ENCODE peak calls at places on chromosomes 2 and 18, in five cellular contexts. Y is CD14-positive monocyte, W is NCI-H2029 treated with DMSO at 0.1 percent for 48 hours, F is pons, I is upper lobe of right lung. O is an unnamed sample.

GRCh38 chr2:1915746-1916145 is 171.4 kb upstream of the PXDN start:
- DNase-seq in Y (no peak), W (no peak), F (no peak), I (no peak), O (no peak)

GRCh38 chr2:103002954-103003353 is 241.1 kb downstream of the TMEM182 start:
- DNase-seq in Y (no peak), W (no peak), F (no peak), I (no peak), O (no peak)

GRCh38 chr2:174608866-174609214 is 11.2 kb upstream of the WIPF1 start:
- DNase-seq in Y (no peak), W (no peak), F (no peak), I (no peak), O (no peak)

GRCh38 chr2:54672587-54673456 is 50.6 kb upstream of the EML6 start:
- DNase-seq in Y (no peak), W (no peak), F (peak; percentile 82), I (no peak), O (no peak)

GRCh38 chr2:102971661-102972060 is 209.8 kb downstream of the TMEM182 start:
- DNase-seq in Y (no peak), W (no peak), F (no peak), I (no peak), O (no peak)

GRCh38 chr2:237223208-237223861 is 137.6 kb downstream of the COPS8 start:
- DNase-seq in Y (no peak), W (no peak), F (no peak), I (no peak), O (peak; percentile 96)

GRCh38 chr2:236021497-236022057 is 146.6 kb downstream of the GBX2 start:
- DNase-seq in Y (no peak), W (no peak), F (no peak), I (no peak), O (no peak)

GRCh38 chr2:45117383-45117782 is 108.1 kb upstream of the SIX2 start:
- DNase-seq in Y (no peak), W (no peak), F (no peak), I (no peak), O (no peak)

GRCh38 chr2:107808986-107809385 is 17.7 kb upstream of the RGPD4 start:
- DNase-seq in Y (no peak), W (peak; percentile 76), F (peak; percentile 55), I (no peak), O (no peak)

GRCh38 chr2:240996161-240996833 is 2.1 kb upstream of the SNED1 start:
- DNase-seq in Y (peak; percentile 34), W (no peak), F (no peak), I (no peak), O (no peak)

GRCh38 chr18:59049726-59050660 is 89.7 kb upstream of the SEC11C start:
- DNase-seq in Y (no peak), W (no peak), F (no peak), I (no peak), O (no peak)

GRCh38 chr18:30970201-30970816 is 72.2 kb downstream of the DSC3 start:
- DNase-seq in Y (no peak), W (no peak), F (peak; percentile 36), I (no peak), O (no peak)

GRCh38 chr18:63971320-63972071 is 1.6 kb downstream of the SERPINB8 start:
- DNase-seq in Y (no peak), W (no peak), F (peak; percentile 56), I (no peak), O (no peak)

GRCh38 chr2:200839513-200839912 is 24.9 kb downstream of the CLK1 start:
- DNase-seq in Y (no peak), W (no peak), F (no peak), I (no peak), O (no peak)